ENCODE peak calls at places on chromosome 4, in five cellular contexts. I is NCI-H1694; V is activated T-helper 1 cell treated with anti-CD3 and anti-CD28 coated beads, Interleukin-2, amount 50 U/mL, for 16 hours; R is stimulated activated CD4-positive, alpha-beta T cell treated with anti-CD3 and anti-CD28 coated beads, Interleukin-2, amount 100 ng/mL, for 48 hours; Q is WTC11. E is an unnamed sample.

GRCh38 chr4:140995058-140995457 is 138.2 kb downstream of the RNF150 start:
- DNase-seq in I (no peak), R (no peak), Q (no peak), V (no peak), E (no peak)

GRCh38 chr4:78168029-78168428 is 110.9 kb downstream of the FRAS1 start:
- DNase-seq in R (no peak), Q (no peak), V (no peak), I (no peak), E (no peak)

GRCh38 chr4:44916406-44916805 is 190.1 kb upstream of the GNPDA2 start:
- DNase-seq in I (no peak), V (no peak), R (no peak), Q (no peak), E (no peak)

GRCh38 chr4:40367451-40367850 is 32.3 kb downstream of the CHRNA9 start:
- DNase-seq in I (no peak), Q (no peak), R (no peak), V (no peak), E (no peak)

GRCh38 chr4:187656953-187657352 is 338.6 kb upstream of the ZFP42 start:
- DNase-seq in I (no peak), Q (no peak), V (no peak), R (no peak), E (no peak)

GRCh38 chr4:76571274-76571673 is 136.2 kb downstream of the SHROOM3 start:
- DNase-seq in Q (no peak), R (no peak), V (no peak), I (no peak), E (no peak)

GRCh38 chr4:19492611-19493010 is 759.1 kb upstream of the SLIT2 start:
- DNase-seq in I (no peak), Q (no peak), V (no peak), R (no peak), E (no peak)

GRCh38 chr4:118277243-118277642 is 75.6 kb downstream of the PRSS12 start:
- DNase-seq in V (no peak), Q (no peak), I (no peak), R (no peak), E (no peak)

GRCh38 chr4:171985129-171985528 is 171.9 kb downstream of the GALNTL6 start:
- DNase-seq in I (no peak), R (no peak), Q (no peak), V (no peak), E (no peak)

GRCh38 chr4:32684160-32684559 is 1964.0 kb downstream of the PCDH7 start:
- DNase-seq in Q (no peak), R (no peak), I (no peak), V (no peak), E (no peak)

GRCh38 chr4:128858875-128859696 is 49.6 kb downstream of the JADE1 start:
- DNase-seq in R (no peak), I (no peak), V (no peak), Q (no peak), E (no peak)

GRCh38 chr4:17769406-17770174 is 11.8 kb downstream of the FAM184B start:
- DNase-seq in R (no peak), V (no peak), Q (no peak), I (no peak), E (no peak)

GRCh38 chr4:86895692-86896488 is 3.7 kb upstream of the C4orf36 start:
- DNase-seq in V (no peak), I (peak; percentile 69), R (no peak), Q (no peak), E (no peak)

GRCh38 chr4:153549401-153549800 is 83.2 kb downstream of the TMEM131L start:
- DNase-seq in V (no peak), Q (no peak), I (no peak), R (no peak), E (no peak)

GRCh38 chr4:41692717-41693345 is 55.7 kb downstream of the PHOX2B start:
- DNase-seq in R (peak; percentile 27), I (peak; percentile 7), V (no peak), Q (peak; percentile 62), E (no peak)

GRCh38 chr4:92303621-92304027 is at the start of gene GRID2:
- DNase-seq in V (no peak), R (no peak), Q (peak; percentile 83), I (peak; percentile 28), E (no peak)

GRCh38 chr4:6905501-6905900 is 4.1 kb upstream of the TBC1D14 start:
- DNase-seq in R (no peak), V (no peak), I (peak; percentile 66), Q (no peak), E (no peak)